ENCODE peak calls at places on chromosomes 3 and 15, in four cellular contexts. One of them, this sample, is unnamed.
A peak's percentile ranks its signal among the peaks of the same experiment; 100 is the strongest.

GRCh38 chr3:157692468-157692867 is 189.3 kb upstream of the VEPH1 start:
- DNase-seq in HepG2: no peak
- DNase-seq in H1: no peak
- DNase-seq in GM12878: no peak
- DNase-seq in this sample: no peak

GRCh38 chr15:67850336-67850735 is 10.5 kb upstream of the RNU6-1 start:
- DNase-seq in HepG2: no peak
- DNase-seq in GM12878: no peak
- DNase-seq in H1: no peak
- DNase-seq in this sample: no peak

GRCh38 chr3:157438371-157438735 is 1.7 kb downstream of the PTX3 start:
- DNase-seq in GM12878: no peak
- DNase-seq in H1: no peak
- DNase-seq in HepG2: no peak
- DNase-seq in this sample: no peak

GRCh38 chr3:37712387-37712786 is 149.3 kb upstream of the CTDSPL start:
- DNase-seq in HepG2: no peak
- DNase-seq in H1: no peak
- DNase-seq in GM12878: no peak
- DNase-seq in this sample: no peak

GRCh38 chr15:41832875-41833274 is 5.0 kb downstream of the JMJD7 start:
- DNase-seq in GM12878: no peak
- DNase-seq in H1: no peak
- DNase-seq in HepG2: no peak
- DNase-seq in this sample: no peak

GRCh38 chr3:30752961-30753360 is 141.5 kb downstream of the GADL1 start:
- DNase-seq in H1: no peak
- DNase-seq in GM12878: no peak
- DNase-seq in HepG2: peak; percentile 21
- DNase-seq in this sample: no peak

GRCh38 chr3:52216585-52217408 is 8.6 kb downstream of the TLR9 start:
- DNase-seq in H1: no peak
- DNase-seq in GM12878: no peak
- DNase-seq in HepG2: no peak
- DNase-seq in this sample: no peak

GRCh38 chr3:176906046-176906905 is 291.0 kb downstream of the TBL1XR1 start:
- DNase-seq in GM12878: no peak
- DNase-seq in HepG2: peak; percentile 23
- DNase-seq in H1: no peak
- DNase-seq in this sample: no peak

GRCh38 chr3:115169808-115170207 is 22.7 kb upstream of the ZBTB20 start:
- DNase-seq in GM12878: no peak
- DNase-seq in HepG2: no peak
- DNase-seq in H1: no peak
- DNase-seq in this sample: no peak

GRCh38 chr3:136899622-136900158 is 37.7 kb downstream of the NCK1 start:
- DNase-seq in GM12878: no peak
- DNase-seq in H1: no peak
- DNase-seq in HepG2: no peak
- DNase-seq in this sample: peak; percentile 61

GRCh38 chr3:13827699-13828098 is 52.2 kb downstream of the WNT7A start:
- DNase-seq in HepG2: no peak
- DNase-seq in H1: no peak
- DNase-seq in GM12878: no peak
- DNase-seq in this sample: no peak

GRCh38 chr3:106745344-106746168 is 631.7 kb upstream of the CCDC54 start:
- DNase-seq in HepG2: no peak
- DNase-seq in H1: no peak
- DNase-seq in GM12878: no peak
- DNase-seq in this sample: no peak

GRCh38 chr15:88029696-88030095 is 226.8 kb downstream of the NTRK3 start:
- DNase-seq in GM12878: no peak
- DNase-seq in H1: no peak
- DNase-seq in HepG2: no peak
- DNase-seq in this sample: no peak

GRCh38 chr3:173465112-173465511 is 67.6 kb downstream of the NLGN1 start:
- DNase-seq in GM12878: no peak
- DNase-seq in H1: no peak
- DNase-seq in HepG2: no peak
- DNase-seq in this sample: no peak

GRCh38 chr15:66704019-66704782 is 2.2 kb downstream of the SMAD6 start:
- DNase-seq in HepG2: no peak
- DNase-seq in GM12878: no peak
- DNase-seq in H1: no peak
- DNase-seq in this sample: no peak

GRCh38 chr15:31083394-31083790 is 18.1 kb downstream of the TRPM1 start:
- DNase-seq in H1: no peak
- DNase-seq in GM12878: no peak
- DNase-seq in HepG2: peak; percentile 48
- DNase-seq in this sample: no peak

GRCh38 chr3:179769411-179770247 is 116.8 kb downstream of the USP13 start:
- DNase-seq in HepG2: no peak
- DNase-seq in H1: no peak
- DNase-seq in GM12878: no peak
- DNase-seq in this sample: peak; percentile 13
- TF ChIP-seq CEBPB in HepG2: no peak
- TF ChIP-seq CEBPB in H1: no peak
- TF ChIP-seq CEBPB in GM12878: no peak
- TF ChIP-seq CEBPB in this sample: no peak

DNA sequence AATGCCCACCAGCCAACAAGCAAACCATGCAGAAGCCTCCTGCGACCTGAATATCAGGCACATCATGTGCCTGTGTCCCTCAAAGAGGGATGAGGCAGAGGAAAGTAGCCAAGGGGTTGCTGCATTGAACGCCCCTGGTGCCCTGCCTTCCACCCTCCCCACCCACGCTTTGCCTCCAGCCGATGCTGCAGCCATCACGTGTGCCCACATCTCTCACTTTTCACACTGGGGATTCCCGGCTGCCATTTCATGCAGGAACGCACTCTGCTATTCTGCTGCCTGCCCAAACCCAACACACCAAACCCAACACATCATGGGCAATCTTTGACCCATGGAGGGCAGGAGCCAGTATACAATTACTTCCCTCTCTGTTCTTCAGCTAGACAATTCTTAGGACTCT is 462.2 kb upstream of the PROK2 start:
- DNase-seq in H1: no peak
- DNase-seq in HepG2: no peak
- DNase-seq in GM12878: no peak
- DNase-seq in this sample: no peak
- TF ChIP-seq TAF1 in H1: no peak
- TF ChIP-seq TAF1 in HepG2: no peak
- TF ChIP-seq TAF1 in GM12878: no peak
- TF ChIP-seq TAF1 in this sample: no peak

DNA sequence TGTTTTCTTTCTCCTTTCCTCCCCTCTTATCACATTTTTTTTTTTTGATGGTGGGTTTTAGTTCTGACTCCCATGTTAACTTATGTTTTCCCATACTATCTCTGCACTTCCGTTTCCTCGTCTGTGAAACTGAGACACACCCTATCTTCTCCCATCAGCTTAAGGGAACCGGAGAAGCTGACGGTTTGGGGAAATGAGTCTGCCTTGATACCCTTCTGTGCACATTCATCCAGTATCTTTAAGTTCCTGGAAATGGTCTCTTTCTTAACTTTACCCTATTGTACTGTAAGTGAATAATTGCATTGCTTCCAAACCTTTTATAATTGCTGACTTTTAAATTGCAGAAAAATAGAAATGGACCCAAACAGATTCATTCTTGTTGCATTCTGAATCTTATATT is 26.2 kb upstream of the CFAP161 start:
- DNase-seq in GM12878: no peak
- DNase-seq in H1: no peak
- DNase-seq in HepG2: no peak
- DNase-seq in this sample: peak; percentile 40
- TF ChIP-seq ATF2 in GM12878: no peak
- TF ChIP-seq ATF2 in H1: no peak
- TF ChIP-seq ATF2 in HepG2: no peak
- TF ChIP-seq ATF2 in this sample: no peak

GRCh38 chr3:127114337-127115070 is 78.4 kb upstream of the PRR23E start:
- DNase-seq in H1: no peak
- DNase-seq in GM12878: no peak
- DNase-seq in HepG2: no peak
- DNase-seq in this sample: no peak

GRCh38 chr3:127108796-127109195 is 84.1 kb upstream of the PRR23E start:
- DNase-seq in GM12878: no peak
- DNase-seq in HepG2: no peak
- DNase-seq in H1: no peak
- DNase-seq in this sample: no peak

GRCh38 chr3:127112796-127113570 is 79.9 kb upstream of the PRR23E start:
- DNase-seq in GM12878: no peak
- DNase-seq in H1: no peak
- DNase-seq in HepG2: peak; percentile 89
- DNase-seq in this sample: no peak

GRCh38 chr3:127113571-127113891 is 79.4 kb upstream of the PRR23E start:
- DNase-seq in H1: no peak
- DNase-seq in GM12878: no peak
- DNase-seq in HepG2: peak; percentile 95
- DNase-seq in this sample: no peak

GRCh38 chr3:127110982-127111693 is 81.8 kb upstream of the PRR23E start:
- DNase-seq in GM12878: no peak
- DNase-seq in H1: no peak
- DNase-seq in HepG2: no peak
- DNase-seq in this sample: no peak
- TF ChIP-seq CEBPB in GM12878: no peak
- TF ChIP-seq CEBPB in H1: no peak
- TF ChIP-seq CEBPB in HepG2: no peak
- TF ChIP-seq CEBPB in this sample: no peak

DNA sequence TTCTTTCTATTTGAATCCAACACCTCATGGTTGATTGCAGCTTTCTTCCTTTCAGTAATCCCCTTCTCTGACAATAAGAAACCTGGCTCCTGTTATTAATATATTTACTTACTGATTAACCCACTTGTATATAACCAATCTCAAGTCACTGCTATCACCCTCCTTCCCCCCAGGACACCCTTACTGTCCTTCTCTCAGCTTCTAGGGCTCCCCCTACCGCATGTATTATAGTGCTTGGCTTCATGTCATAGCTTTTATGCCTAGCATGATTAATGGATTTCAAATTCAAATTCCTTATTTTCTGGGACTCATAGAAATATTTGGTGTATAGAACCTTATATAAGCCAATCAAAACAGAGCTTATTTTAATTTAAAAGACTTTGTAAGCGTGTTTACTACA is 75.7 kb upstream of the BNIP2 start:
- DNase-seq in GM12878: no peak
- DNase-seq in H1: no peak
- DNase-seq in HepG2: no peak
- DNase-seq in this sample: no peak
- TF ChIP-seq TAF1 in GM12878: no peak
- TF ChIP-seq TAF1 in H1: no peak
- TF ChIP-seq TAF1 in HepG2: no peak
- TF ChIP-seq TAF1 in this sample: no peak

GRCh38 chr3:83941990-83942710 is 1016.6 kb upstream of the CADM2 start:
- DNase-seq in HepG2: no peak
- DNase-seq in H1: no peak
- DNase-seq in GM12878: no peak
- DNase-seq in this sample: no peak

GRCh38 chr3:83946045-83946444 is 1012.7 kb upstream of the CADM2 start:
- DNase-seq in H1: no peak
- DNase-seq in HepG2: no peak
- DNase-seq in GM12878: no peak
- DNase-seq in this sample: no peak

DNA sequence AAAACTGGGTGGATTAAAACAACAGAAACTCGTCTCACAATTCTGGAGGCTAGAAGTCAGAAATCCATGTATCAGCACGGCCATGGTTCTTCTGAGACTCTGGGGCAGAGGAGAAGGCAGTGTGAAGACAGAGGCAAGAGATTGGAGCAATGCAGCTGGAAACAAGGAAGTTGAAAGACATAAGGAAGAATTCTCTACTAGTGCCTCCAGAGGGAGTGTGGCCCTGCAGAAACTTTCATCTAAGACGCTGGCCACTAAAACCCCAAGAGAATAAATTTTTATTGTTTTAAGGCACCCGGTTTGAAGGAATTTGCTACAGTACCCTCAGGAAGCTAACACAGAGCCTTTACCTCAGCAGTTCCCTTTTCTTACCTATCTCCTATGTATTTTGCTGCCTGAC is 1012.2 kb upstream of the CADM2 start:
- DNase-seq in GM12878: no peak
- DNase-seq in H1: no peak
- DNase-seq in HepG2: no peak
- DNase-seq in this sample: no peak
- TF ChIP-seq ATF2 in GM12878: no peak
- TF ChIP-seq ATF2 in H1: no peak
- TF ChIP-seq ATF2 in HepG2: no peak
- TF ChIP-seq ATF2 in this sample: no peak

GRCh38 chr15:81304226-81304625 is 19.7 kb downstream of the STARD5 start:
- DNase-seq in GM12878: no peak
- DNase-seq in HepG2: no peak
- DNase-seq in H1: no peak
- DNase-seq in this sample: no peak

GRCh38 chr15:81301815-81302399 is 22.0 kb downstream of the STARD5 start:
- DNase-seq in H1: no peak
- DNase-seq in GM12878: peak; percentile 80
- DNase-seq in HepG2: no peak
- DNase-seq in this sample: no peak

GRCh38 chr15:81302605-81303204 is 21.2 kb downstream of the STARD5 start:
- DNase-seq in HepG2: no peak
- DNase-seq in GM12878: no peak
- DNase-seq in H1: no peak
- DNase-seq in this sample: no peak

GRCh38 chr15:81301385-81301784 is 22.6 kb downstream of the STARD5 start:
- DNase-seq in GM12878: no peak
- DNase-seq in H1: no peak
- DNase-seq in HepG2: no peak
- DNase-seq in this sample: no peak

GRCh38 chr15:81303241-81304225 is 20.4 kb downstream of the STARD5 start:
- DNase-seq in HepG2: no peak
- DNase-seq in GM12878: no peak
- DNase-seq in H1: peak; percentile 60
- DNase-seq in this sample: no peak
- TF ChIP-seq CEBPB in HepG2: no peak
- TF ChIP-seq CEBPB in GM12878: no peak
- TF ChIP-seq CEBPB in H1: no peak
- TF ChIP-seq CEBPB in this sample: no peak